ENCODE peak calls at places on chromosomes 6 and 20, in five cellular contexts. One of them, this sample, is unnamed.

GRCh38 chr20:8803065-8803464 is 265.8 kb upstream of the PLCB4 start:
- DNase-seq in H9: no peak
- DNase-seq in endothelial cell: peak; percentile 7
- DNase-seq in tibial artery: no peak
- DNase-seq in activated CD8-positive, alpha-beta T cell treated with anti-CD3 and anti-CD28 coated beads for 36 hours: no peak
- DNase-seq in this sample: no peak

GRCh38 chr6:165889636-165890403 is 226.8 kb upstream of the PDE10A start:
- DNase-seq in H9: peak; percentile 69
- DNase-seq in endothelial cell: peak; percentile 62
- DNase-seq in tibial artery: no peak
- DNase-seq in activated CD8-positive, alpha-beta T cell treated with anti-CD3 and anti-CD28 coated beads for 36 hours: peak; percentile 44
- DNase-seq in this sample: no peak

GRCh38 chr20:12171927-12172581 is 254.4 kb downstream of the BTBD3 start:
- DNase-seq in H9: no peak
- DNase-seq in endothelial cell: no peak
- DNase-seq in tibial artery: no peak
- DNase-seq in activated CD8-positive, alpha-beta T cell treated with anti-CD3 and anti-CD28 coated beads for 36 hours: no peak
- DNase-seq in this sample: no peak

GRCh38 chr20:33789109-33789857 is 21.9 kb upstream of the CHMP4B start:
- DNase-seq in H9: no peak
- DNase-seq in endothelial cell: peak; percentile 45
- DNase-seq in tibial artery: no peak
- DNase-seq in activated CD8-positive, alpha-beta T cell treated with anti-CD3 and anti-CD28 coated beads for 36 hours: no peak
- DNase-seq in this sample: no peak

GRCh38 chr6:139742671-139743070 is 368.2 kb upstream of the CITED2 start:
- DNase-seq in H9: no peak
- DNase-seq in endothelial cell: no peak
- DNase-seq in tibial artery: no peak
- DNase-seq in activated CD8-positive, alpha-beta T cell treated with anti-CD3 and anti-CD28 coated beads for 36 hours: no peak
- DNase-seq in this sample: no peak

GRCh38 chr20:62887860-62888239 is 26.2 kb upstream of the TCFL5 start:
- DNase-seq in H9: no peak
- DNase-seq in endothelial cell: no peak
- DNase-seq in tibial artery: no peak
- DNase-seq in activated CD8-positive, alpha-beta T cell treated with anti-CD3 and anti-CD28 coated beads for 36 hours: no peak
- DNase-seq in this sample: no peak

GRCh38 chr20:32064667-32065066 is 12.6 kb downstream of the HCK start:
- DNase-seq in H9: no peak
- DNase-seq in endothelial cell: no peak
- DNase-seq in tibial artery: no peak
- DNase-seq in activated CD8-positive, alpha-beta T cell treated with anti-CD3 and anti-CD28 coated beads for 36 hours: no peak
- DNase-seq in this sample: peak; percentile 58

GRCh38 chr6:166862978-166863530 is 93.3 kb downstream of the RNASET2 start:
- DNase-seq in H9: no peak
- DNase-seq in endothelial cell: no peak
- DNase-seq in tibial artery: no peak
- DNase-seq in activated CD8-positive, alpha-beta T cell treated with anti-CD3 and anti-CD28 coated beads for 36 hours: no peak
- DNase-seq in this sample: no peak

GRCh38 chr20:43829951-43830690 is 84.5 kb upstream of the TOX2 start:
- DNase-seq in H9: no peak
- DNase-seq in endothelial cell: no peak
- DNase-seq in tibial artery: no peak
- DNase-seq in activated CD8-positive, alpha-beta T cell treated with anti-CD3 and anti-CD28 coated beads for 36 hours: no peak
- DNase-seq in this sample: no peak

GRCh38 chr6:53857318-53858094 is 62.7 kb downstream of the LRRC1 start:
- DNase-seq in H9: no peak
- DNase-seq in endothelial cell: no peak
- DNase-seq in tibial artery: no peak
- DNase-seq in activated CD8-positive, alpha-beta T cell treated with anti-CD3 and anti-CD28 coated beads for 36 hours: no peak
- DNase-seq in this sample: no peak

GRCh38 chr20:45378191-45378590 is at the start of gene TP53TG5:
- DNase-seq in H9: no peak
- DNase-seq in endothelial cell: no peak
- DNase-seq in tibial artery: no peak
- DNase-seq in activated CD8-positive, alpha-beta T cell treated with anti-CD3 and anti-CD28 coated beads for 36 hours: no peak
- DNase-seq in this sample: no peak

GRCh38 chr20:41618807-41619294 is 674 bp upstream of the CHD6 start:
- DNase-seq in H9: no peak
- DNase-seq in endothelial cell: no peak
- DNase-seq in tibial artery: no peak
- DNase-seq in activated CD8-positive, alpha-beta T cell treated with anti-CD3 and anti-CD28 coated beads for 36 hours: no peak
- DNase-seq in this sample: no peak

GRCh38 chr20:33515569-33516216 is 25.8 kb downstream of the CBFA2T2 start:
- DNase-seq in H9: no peak
- DNase-seq in endothelial cell: no peak
- DNase-seq in tibial artery: no peak
- DNase-seq in activated CD8-positive, alpha-beta T cell treated with anti-CD3 and anti-CD28 coated beads for 36 hours: no peak
- DNase-seq in this sample: no peak

GRCh38 chr6:112563368-112563767 is 216.2 kb downstream of the RFPL4B start:
- DNase-seq in H9: peak; percentile 35
- DNase-seq in endothelial cell: no peak
- DNase-seq in tibial artery: no peak
- DNase-seq in activated CD8-positive, alpha-beta T cell treated with anti-CD3 and anti-CD28 coated beads for 36 hours: no peak
- DNase-seq in this sample: no peak

GRCh38 chr20:815914-816606 is 17.5 kb upstream of the FAM110A start:
- DNase-seq in H9: peak; percentile 75
- DNase-seq in endothelial cell: peak; percentile 67
- DNase-seq in tibial artery: peak; percentile 75
- DNase-seq in activated CD8-positive, alpha-beta T cell treated with anti-CD3 and anti-CD28 coated beads for 36 hours: peak; percentile 79
- DNase-seq in this sample: peak; percentile 81

GRCh38 chr6:88493717-88494116 is 327.6 kb upstream of the CNR1 start:
- DNase-seq in H9: no peak
- DNase-seq in endothelial cell: no peak
- DNase-seq in tibial artery: no peak
- DNase-seq in activated CD8-positive, alpha-beta T cell treated with anti-CD3 and anti-CD28 coated beads for 36 hours: no peak
- DNase-seq in this sample: peak; percentile 20

GRCh38 chr6:134007077-134007476 is 45.3 kb downstream of the SLC2A12 start:
- DNase-seq in H9: no peak
- DNase-seq in endothelial cell: no peak
- DNase-seq in tibial artery: no peak
- DNase-seq in activated CD8-positive, alpha-beta T cell treated with anti-CD3 and anti-CD28 coated beads for 36 hours: no peak
- DNase-seq in this sample: no peak

GRCh38 chr6:144150673-144151009 is 324 bp downstream of the STX11 start:
- DNase-seq in H9: peak; percentile 48
- DNase-seq in endothelial cell: peak; percentile 16
- DNase-seq in tibial artery: no peak
- DNase-seq in activated CD8-positive, alpha-beta T cell treated with anti-CD3 and anti-CD28 coated beads for 36 hours: peak; percentile 72
- DNase-seq in this sample: peak; percentile 24

GRCh38 chr6:42337985-42338572 is 113.6 kb downstream of the TRERF1 start:
- DNase-seq in H9: no peak
- DNase-seq in endothelial cell: no peak
- DNase-seq in tibial artery: no peak
- DNase-seq in activated CD8-positive, alpha-beta T cell treated with anti-CD3 and anti-CD28 coated beads for 36 hours: no peak
- DNase-seq in this sample: no peak

GRCh38 chr20:2358006-2358405 is 22.7 kb upstream of the TGM6 start:
- DNase-seq in H9: no peak
- DNase-seq in endothelial cell: no peak
- DNase-seq in tibial artery: no peak
- DNase-seq in activated CD8-positive, alpha-beta T cell treated with anti-CD3 and anti-CD28 coated beads for 36 hours: no peak
- DNase-seq in this sample: no peak

GRCh38 chr6:17987576-17988421 is at the start of gene KIF13A:
- DNase-seq in H9: peak; percentile 43
- DNase-seq in endothelial cell: peak; percentile 74
- DNase-seq in tibial artery: peak; percentile 87
- DNase-seq in activated CD8-positive, alpha-beta T cell treated with anti-CD3 and anti-CD28 coated beads for 36 hours: peak; percentile 66
- DNase-seq in this sample: peak; percentile 80

GRCh38 chr6:134352786-134353480 is 35.0 kb upstream of the SGK1 start:
- DNase-seq in H9: no peak
- DNase-seq in endothelial cell: no peak
- DNase-seq in tibial artery: no peak
- DNase-seq in activated CD8-positive, alpha-beta T cell treated with anti-CD3 and anti-CD28 coated beads for 36 hours: peak; percentile 48
- DNase-seq in this sample: no peak

GRCh38 chr6:115832186-115832585 is 228.5 kb downstream of the FRK start:
- DNase-seq in H9: no peak
- DNase-seq in endothelial cell: no peak
- DNase-seq in tibial artery: no peak
- DNase-seq in activated CD8-positive, alpha-beta T cell treated with anti-CD3 and anti-CD28 coated beads for 36 hours: no peak
- DNase-seq in this sample: no peak

GRCh38 chr6:84107495-84107894 is 73.9 kb downstream of the MRAP2 start:
- DNase-seq in H9: no peak
- DNase-seq in endothelial cell: no peak
- DNase-seq in tibial artery: no peak
- DNase-seq in activated CD8-positive, alpha-beta T cell treated with anti-CD3 and anti-CD28 coated beads for 36 hours: no peak
- DNase-seq in this sample: no peak

GRCh38 chr6:24223131-24223715 is 97.2 kb downstream of the NRSN1 start:
- DNase-seq in H9: no peak
- DNase-seq in endothelial cell: no peak
- DNase-seq in tibial artery: no peak
- DNase-seq in activated CD8-positive, alpha-beta T cell treated with anti-CD3 and anti-CD28 coated beads for 36 hours: no peak
- DNase-seq in this sample: no peak

GRCh38 chr6:80280258-80281010 is 174.0 kb downstream of the BCKDHB start:
- DNase-seq in H9: no peak
- DNase-seq in endothelial cell: no peak
- DNase-seq in tibial artery: no peak
- DNase-seq in activated CD8-positive, alpha-beta T cell treated with anti-CD3 and anti-CD28 coated beads for 36 hours: no peak
- DNase-seq in this sample: no peak

GRCh38 chr20:53642196-53643030 is 48.8 kb upstream of the ZNF217 start:
- DNase-seq in H9: no peak
- DNase-seq in endothelial cell: peak; percentile 26
- DNase-seq in tibial artery: no peak
- DNase-seq in activated CD8-positive, alpha-beta T cell treated with anti-CD3 and anti-CD28 coated beads for 36 hours: peak; percentile 76
- DNase-seq in this sample: no peak

GRCh38 chr20:17856024-17856564 is 112.5 kb downstream of the SNX5 start:
- DNase-seq in H9: no peak
- DNase-seq in endothelial cell: no peak
- DNase-seq in tibial artery: no peak
- DNase-seq in activated CD8-positive, alpha-beta T cell treated with anti-CD3 and anti-CD28 coated beads for 36 hours: peak; percentile 29
- DNase-seq in this sample: peak; percentile 72

GRCh38 chr20:17852323-17852722 is 116.3 kb downstream of the SNX5 start:
- DNase-seq in H9: no peak
- DNase-seq in endothelial cell: no peak
- DNase-seq in tibial artery: no peak
- DNase-seq in activated CD8-positive, alpha-beta T cell treated with anti-CD3 and anti-CD28 coated beads for 36 hours: no peak
- DNase-seq in this sample: no peak

GRCh38 chr20:17857639-17858449 is 110.8 kb downstream of the SNX5 start:
- DNase-seq in H9: no peak
- DNase-seq in endothelial cell: no peak
- DNase-seq in tibial artery: no peak
- DNase-seq in activated CD8-positive, alpha-beta T cell treated with anti-CD3 and anti-CD28 coated beads for 36 hours: no peak
- DNase-seq in this sample: no peak

GRCh38 chr20:17856837-17857605 is 111.6 kb downstream of the SNX5 start:
- DNase-seq in H9: no peak
- DNase-seq in endothelial cell: no peak
- DNase-seq in tibial artery: no peak
- DNase-seq in activated CD8-positive, alpha-beta T cell treated with anti-CD3 and anti-CD28 coated beads for 36 hours: no peak
- DNase-seq in this sample: no peak

GRCh38 chr20:17854307-17854903 is 114.2 kb downstream of the SNX5 start:
- DNase-seq in H9: peak; percentile 77
- DNase-seq in endothelial cell: peak; percentile 52
- DNase-seq in tibial artery: no peak
- DNase-seq in activated CD8-positive, alpha-beta T cell treated with anti-CD3 and anti-CD28 coated beads for 36 hours: no peak
- DNase-seq in this sample: no peak
- TF ChIP-seq CTCF in H9: no peak
- TF ChIP-seq CTCF in endothelial cell: no peak
- TF ChIP-seq CTCF in tibial artery: no peak
- TF ChIP-seq CTCF in activated CD8-positive, alpha-beta T cell treated with anti-CD3 and anti-CD28 coated beads for 36 hours: no peak
- TF ChIP-seq CTCF in this sample: no peak

DNA sequence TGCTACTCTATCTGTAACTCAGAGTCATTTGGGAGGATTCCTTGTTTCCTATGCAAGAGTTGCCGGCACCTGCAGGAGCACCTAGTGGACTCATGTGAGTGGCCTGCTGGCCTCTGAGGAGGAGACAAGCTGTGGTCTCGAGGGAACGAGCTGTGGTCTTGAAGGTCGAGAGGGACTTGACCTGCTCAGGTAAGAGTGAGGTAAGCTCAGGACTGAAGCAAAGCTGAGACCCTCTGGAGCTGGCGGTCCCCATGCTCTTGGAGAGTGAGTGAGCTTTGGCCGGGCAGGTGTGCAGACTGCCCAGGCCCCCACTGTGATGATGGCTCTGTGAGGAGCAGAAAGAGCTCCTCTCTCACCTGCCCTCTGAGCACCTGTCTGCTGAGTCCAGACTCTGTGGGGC is 214.3 kb downstream of the MYLK4 start:
- DNase-seq in H9: no peak
- DNase-seq in endothelial cell: no peak
- DNase-seq in tibial artery: no peak
- DNase-seq in activated CD8-positive, alpha-beta T cell treated with anti-CD3 and anti-CD28 coated beads for 36 hours: no peak
- DNase-seq in this sample: no peak
- TF ChIP-seq CTCF in H9: no peak
- TF ChIP-seq CTCF in endothelial cell: no peak
- TF ChIP-seq CTCF in tibial artery: no peak
- TF ChIP-seq CTCF in activated CD8-positive, alpha-beta T cell treated with anti-CD3 and anti-CD28 coated beads for 36 hours: no peak
- TF ChIP-seq CTCF in this sample: no peak

DNA sequence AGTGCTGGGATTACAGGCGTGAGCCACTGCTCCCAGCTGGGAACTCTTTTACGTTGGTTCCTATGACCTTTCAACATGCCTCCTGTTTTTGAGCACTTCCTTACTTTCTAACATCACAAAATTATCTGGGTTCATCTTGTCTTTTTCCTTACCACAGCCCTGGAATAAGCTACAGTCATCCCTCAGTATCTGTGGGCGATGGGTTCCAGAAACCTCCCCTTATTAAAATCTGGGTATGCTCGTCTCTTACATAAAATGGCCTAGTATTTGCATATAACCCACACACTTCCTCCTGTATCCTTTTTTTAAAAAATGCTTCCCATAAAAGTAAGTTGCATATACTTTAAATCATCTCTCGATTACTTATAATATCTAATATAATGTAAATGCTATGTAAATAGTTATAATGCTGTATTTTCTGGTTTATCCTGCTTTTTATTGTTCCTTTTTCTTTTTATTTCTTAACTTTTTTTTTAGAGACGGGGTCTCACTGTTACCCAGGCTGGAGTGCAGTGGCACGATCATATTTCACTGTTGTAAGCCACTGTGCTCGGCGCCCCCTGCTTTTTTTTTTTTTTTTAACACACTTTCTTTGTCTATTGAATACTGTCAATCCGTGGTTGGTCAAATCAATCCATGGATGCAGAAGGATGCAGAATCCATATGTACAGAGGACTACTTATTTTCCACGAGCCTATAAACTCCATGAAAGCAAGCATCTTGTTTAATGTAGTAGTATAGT is 9.2 kb downstream of the RPF2 start:
- DNase-seq in H9: no peak
- DNase-seq in endothelial cell: no peak
- DNase-seq in tibial artery: no peak
- DNase-seq in activated CD8-positive, alpha-beta T cell treated with anti-CD3 and anti-CD28 coated beads for 36 hours: no peak
- DNase-seq in this sample: no peak
- TF ChIP-seq CTCF in H9: peak; percentile 28
- TF ChIP-seq CTCF in endothelial cell: no peak
- TF ChIP-seq CTCF in tibial artery: no peak
- TF ChIP-seq CTCF in activated CD8-positive, alpha-beta T cell treated with anti-CD3 and anti-CD28 coated beads for 36 hours: no peak
- TF ChIP-seq CTCF in this sample: no peak

GRCh38 chr6:161079566-161080262 is 88.1 kb downstream of the MAP3K4 start:
- DNase-seq in H9: no peak
- DNase-seq in endothelial cell: no peak
- DNase-seq in tibial artery: no peak
- DNase-seq in activated CD8-positive, alpha-beta T cell treated with anti-CD3 and anti-CD28 coated beads for 36 hours: peak; percentile 74
- DNase-seq in this sample: no peak

GRCh38 chr6:161076211-161076677 is 84.7 kb downstream of the MAP3K4 start:
- DNase-seq in H9: no peak
- DNase-seq in endothelial cell: no peak
- DNase-seq in tibial artery: no peak
- DNase-seq in activated CD8-positive, alpha-beta T cell treated with anti-CD3 and anti-CD28 coated beads for 36 hours: no peak
- DNase-seq in this sample: no peak

GRCh38 chr6:161085246-161085645 is 93.7 kb downstream of the MAP3K4 start:
- DNase-seq in H9: no peak
- DNase-seq in endothelial cell: no peak
- DNase-seq in tibial artery: no peak
- DNase-seq in activated CD8-positive, alpha-beta T cell treated with anti-CD3 and anti-CD28 coated beads for 36 hours: no peak
- DNase-seq in this sample: no peak

GRCh38 chr6:161080263-161080970 is 88.8 kb downstream of the MAP3K4 start:
- DNase-seq in H9: no peak
- DNase-seq in endothelial cell: no peak
- DNase-seq in tibial artery: no peak
- DNase-seq in activated CD8-positive, alpha-beta T cell treated with anti-CD3 and anti-CD28 coated beads for 36 hours: no peak
- DNase-seq in this sample: no peak

GRCh38 chr6:161082215-161082614 is 90.6 kb downstream of the MAP3K4 start:
- DNase-seq in H9: no peak
- DNase-seq in endothelial cell: no peak
- DNase-seq in tibial artery: no peak
- DNase-seq in activated CD8-positive, alpha-beta T cell treated with anti-CD3 and anti-CD28 coated beads for 36 hours: no peak
- DNase-seq in this sample: no peak
- TF ChIP-seq CTCF in H9: no peak
- TF ChIP-seq CTCF in endothelial cell: no peak
- TF ChIP-seq CTCF in tibial artery: no peak
- TF ChIP-seq CTCF in activated CD8-positive, alpha-beta T cell treated with anti-CD3 and anti-CD28 coated beads for 36 hours: no peak
- TF ChIP-seq CTCF in this sample: no peak

This sample was measured in GM13976.